ENCODE peak calls at places on chromosomes 7 and 10, in seven cellular contexts. Z is upper lobe of right lung, J is A549, S is HuH-7, E is NCI-H1092 treated with DMSO at 0.1 percent for 48 hours, W is NT2/D1, L is cerebellar cortex. A is an unnamed sample.
A peak's percentile ranks its signal among the peaks of the same experiment; 100 is the strongest.

GRCh38 chr7:138981332-138982203 is at the start of gene KIAA1549:
- DNase-seq in E (peak; percentile 76), L (peak; percentile 20), W (peak; percentile 66), S (peak; percentile 77), J (peak; percentile 72), Z (peak; percentile 86), A (peak; percentile 67)

GRCh38 chr7:140230517-140230861 is 53.7 kb upstream of the KDM7A start:
- DNase-seq in Z (peak; percentile 78), E (no peak), S (peak; percentile 21), W (no peak), L (no peak), J (no peak), A (peak; percentile 15)

GRCh38 chr7:157981778-157982177 is 605.8 kb downstream of the PTPRN2 start:
- DNase-seq in W (no peak), E (no peak), L (no peak), Z (no peak), S (no peak), J (no peak), A (no peak)

GRCh38 chr10:6161913-6162312 is 40.8 kb upstream of the PFKFB3 start:
- DNase-seq in L (no peak), E (no peak), Z (no peak), S (no peak), W (no peak), J (no peak), A (no peak)

GRCh38 chr10:93745411-93746065 is 12.2 kb upstream of the LGI1 start:
- DNase-seq in S (peak; percentile 54), Z (no peak), E (no peak), L (peak; percentile 80), J (peak; percentile 44), W (no peak), A (no peak)

GRCh38 chr10:118873738-118874105 is 119.0 kb upstream of the CACUL1 start:
- DNase-seq in L (no peak), J (no peak), S (no peak), W (no peak), Z (no peak), E (no peak), A (no peak)

GRCh38 chr7:101990811-101991418 is 173.5 kb downstream of the CUX1 start:
- DNase-seq in S (no peak), Z (no peak), J (no peak), E (no peak), W (no peak), L (no peak), A (no peak)

GRCh38 chr10:955127-955819 is 23.8 kb upstream of the LARP4B start:
- DNase-seq in E (no peak), W (no peak), S (no peak), L (no peak), Z (no peak), J (no peak), A (peak; percentile 2)

GRCh38 chr10:16195178-16195769 is 241.5 kb upstream of the PTER start:
- DNase-seq in Z (no peak), J (no peak), L (no peak), S (no peak), W (no peak), E (no peak), A (no peak)

GRCh38 chr7:151844080-151844827 is 32.7 kb downstream of the PRKAG2 start:
- DNase-seq in J (peak; percentile 90), E (no peak), L (no peak), S (no peak), Z (peak; percentile 15), W (no peak), A (no peak)

GRCh38 chr7:149599636-149600206 is 102.1 kb upstream of the ZNF746 start:
- DNase-seq in E (no peak), W (no peak), Z (no peak), S (no peak), J (no peak), L (no peak), A (no peak)

GRCh38 chr7:41010967-41011366 is 691.9 kb downstream of the INHBA start:
- DNase-seq in S (no peak), W (no peak), L (no peak), E (no peak), Z (no peak), J (no peak), A (no peak)

GRCh38 chr7:101804642-101805401 is 12.6 kb upstream of the CUX1 start:
- DNase-seq in E (no peak), S (no peak), J (peak; percentile 29), W (no peak), L (no peak), Z (no peak), A (no peak)

GRCh38 chr10:116038259-116038658 is 234.7 kb downstream of the GFRA1 start:
- DNase-seq in Z (no peak), W (no peak), E (no peak), S (peak; percentile 42), L (no peak), J (no peak), A (no peak)

GRCh38 chr7:135745702-135746312 is 2.8 kb downstream of the FAM180A start:
- DNase-seq in Z (no peak), W (no peak), S (no peak), L (no peak), E (no peak), J (peak; percentile 78), A (no peak)

GRCh38 chr7:132446666-132447217 is 129.5 kb downstream of the PLXNA4 start:
- DNase-seq in J (no peak), W (no peak), L (peak; percentile 64), Z (no peak), E (no peak), S (no peak), A (no peak)

GRCh38 chr7:22758576-22758975 is 31.6 kb downstream of the IL6 start:
- DNase-seq in W (no peak), S (no peak), L (no peak), Z (no peak), J (no peak), E (no peak), A (no peak)

GRCh38 chr7:73650524-73650923 is 17.1 kb upstream of the VPS37D start:
- DNase-seq in W (no peak), J (no peak), L (no peak), E (no peak), Z (no peak), S (no peak), A (no peak)

GRCh38 chr10:62582098-62582705 is 208.0 kb downstream of the ZNF365 start:
- DNase-seq in W (no peak), Z (no peak), J (no peak), L (no peak), S (no peak), E (no peak), A (no peak)

GRCh38 chr7:127527561-127527960 is 57.8 kb downstream of the GCC1 start:
- DNase-seq in Z (no peak), L (no peak), E (no peak), J (no peak), S (no peak), W (no peak), A (no peak)

GRCh38 chr10:17216217-17216900 is 11.7 kb upstream of the VIM start:
- DNase-seq in W (no peak), L (no peak), J (peak; percentile 88), Z (no peak), E (no peak), S (no peak), A (no peak)

GRCh38 chr7:55018361-55019328 is at the start of gene EGFR:
- DNase-seq in J (peak; percentile 75), W (peak; percentile 30), S (peak; percentile 93), L (no peak), E (peak; percentile 16), Z (peak; percentile 93), A (peak; percentile 42)

GRCh38 chr10:5545426-5545777 is 20.6 kb downstream of the CALML3 start:
- DNase-seq in S (no peak), J (no peak), E (no peak), Z (no peak), L (no peak), W (no peak), A (no peak)

GRCh38 chr10:69898524-69898923 is 96.8 kb downstream of the COL13A1 start:
- DNase-seq in W (no peak), E (no peak), Z (no peak), L (no peak), J (no peak), S (peak; percentile 22), A (no peak)

GRCh38 chr10:88125766-88126165 is 262.3 kb downstream of the PTEN start:
- DNase-seq in W (no peak), E (no peak), J (no peak), S (no peak), Z (no peak), L (no peak), A (no peak)

GRCh38 chr7:35749548-35749947 is 51.3 kb upstream of the SEPTIN7 start:
- DNase-seq in E (no peak), W (no peak), S (no peak), Z (no peak), J (no peak), L (no peak), A (no peak)

GRCh38 chr7:38798552-38799267 is 110.3 kb downstream of the VPS41 start:
- DNase-seq in S (no peak), Z (no peak), L (no peak), J (no peak), E (no peak), W (peak; percentile 83), A (no peak)

GRCh38 chr7:132750530-132751281 is 174.4 kb upstream of the PLXNA4 start:
- DNase-seq in Z (no peak), W (no peak), E (no peak), S (no peak), J (no peak), L (no peak), A (no peak)

GRCh38 chr7:37089972-37090371 is 358.7 kb downstream of the ELMO1 start:
- DNase-seq in E (no peak), J (no peak), W (no peak), L (no peak), Z (no peak), S (no peak), A (no peak)

GRCh38 chr10:69406816-69407580 is 9.7 kb downstream of the TACR2 start:
- DNase-seq in S (no peak), E (no peak), W (no peak), Z (no peak), L (peak; percentile 56), J (no peak), A (no peak)

GRCh38 chr10:12605580-12606405 is 256.4 kb downstream of the CAMK1D start:
- DNase-seq in L (peak; percentile 76), J (peak; percentile 79), Z (peak; percentile 86), W (no peak), E (peak; percentile 85), S (peak; percentile 53), A (peak; percentile 79)

GRCh38 chr7:4051696-4052095 is 630.4 kb upstream of the FOXK1 start:
- DNase-seq in J (no peak), E (no peak), W (no peak), Z (no peak), S (no peak), L (no peak), A (no peak)

GRCh38 chr10:124566981-124567835 is 105.6 kb downstream of the LHPP start:
- DNase-seq in W (no peak), J (no peak), S (no peak), Z (peak; percentile 54), E (no peak), L (no peak), A (no peak)

GRCh38 chr7:75054744-75055527 is 18.7 kb downstream of the RCC1L start:
- DNase-seq in S (no peak), L (no peak), W (no peak), J (no peak), Z (peak; percentile 74), E (no peak), A (no peak)

GRCh38 chr7:36002900-36003299 is 150.2 kb upstream of the EEPD1 start:
- DNase-seq in E (no peak), W (no peak), J (no peak), S (no peak), Z (no peak), L (no peak), A (no peak)